ENCODE peak calls at places on chromosomes 12 and 14, in ten cellular contexts. One of them, this sample, is unnamed.

GRCh38 chr14:103626150-103626850 is 2.7 kb upstream of the KLC1 start:
- DNase-seq in mammary epithelial cell: no peak
- DNase-seq in H1: no peak
- DNase-seq in K562: no peak
- DNase-seq in keratinocyte: no peak
- DNase-seq in astrocyte: no peak
- DNase-seq in hepatocyte: no peak
- DNase-seq in GM23338: no peak
- DNase-seq in neural progenitor cell: no peak
- DNase-seq in MM.1S: peak; percentile 40
- DNase-seq in this sample: no peak

GRCh38 chr14:74459289-74459946 is 33.4 kb upstream of the SYNDIG1L start:
- DNase-seq in astrocyte: peak; percentile 23
- DNase-seq in neural progenitor cell: peak; percentile 71
- DNase-seq in H1: peak; percentile 84
- DNase-seq in hepatocyte: peak; percentile 47
- DNase-seq in mammary epithelial cell: peak; percentile 37
- DNase-seq in GM23338: peak; percentile 81
- DNase-seq in K562: peak; percentile 44
- DNase-seq in MM.1S: no peak
- DNase-seq in keratinocyte: no peak
- DNase-seq in this sample: peak; percentile 36

GRCh38 chr12:623172-623864 is 39.9 kb downstream of the NINJ2 start:
- DNase-seq in neural progenitor cell: no peak
- DNase-seq in keratinocyte: no peak
- DNase-seq in MM.1S: no peak
- DNase-seq in mammary epithelial cell: no peak
- DNase-seq in hepatocyte: no peak
- DNase-seq in H1: no peak
- DNase-seq in K562: no peak
- DNase-seq in GM23338: peak; percentile 46
- DNase-seq in astrocyte: no peak
- DNase-seq in this sample: no peak

GRCh38 chr14:105066285-105067071 is 1.2 kb upstream of the GPR132 start:
- DNase-seq in keratinocyte: no peak
- DNase-seq in H1: no peak
- DNase-seq in astrocyte: no peak
- DNase-seq in GM23338: no peak
- DNase-seq in neural progenitor cell: no peak
- DNase-seq in K562: no peak
- DNase-seq in MM.1S: no peak
- DNase-seq in mammary epithelial cell: no peak
- DNase-seq in hepatocyte: peak; percentile 4
- DNase-seq in this sample: no peak

GRCh38 chr12:87816186-87816585 is 213.0 kb downstream of the C12orf50 start:
- DNase-seq in neural progenitor cell: no peak
- DNase-seq in H1: no peak
- DNase-seq in MM.1S: no peak
- DNase-seq in GM23338: no peak
- DNase-seq in keratinocyte: no peak
- DNase-seq in mammary epithelial cell: no peak
- DNase-seq in astrocyte: peak; percentile 76
- DNase-seq in hepatocyte: no peak
- DNase-seq in K562: no peak
- DNase-seq in this sample: peak; percentile 43

GRCh38 chr12:53624453-53624852 is 1.7 kb downstream of the ATF7 start:
- DNase-seq in keratinocyte: no peak
- DNase-seq in astrocyte: no peak
- DNase-seq in MM.1S: no peak
- DNase-seq in neural progenitor cell: no peak
- DNase-seq in H1: no peak
- DNase-seq in GM23338: no peak
- DNase-seq in mammary epithelial cell: no peak
- DNase-seq in hepatocyte: peak; percentile 10
- DNase-seq in K562: no peak
- DNase-seq in this sample: no peak

GRCh38 chr12:111448831-111449790 is 43.4 kb downstream of the SH2B3 start:
- DNase-seq in neural progenitor cell: no peak
- DNase-seq in keratinocyte: no peak
- DNase-seq in hepatocyte: no peak
- DNase-seq in H1: peak; percentile 29
- DNase-seq in mammary epithelial cell: no peak
- DNase-seq in GM23338: no peak
- DNase-seq in MM.1S: no peak
- DNase-seq in K562: no peak
- DNase-seq in astrocyte: no peak
- DNase-seq in this sample: peak; percentile 25

GRCh38 chr14:95727084-95727700 is 13.3 kb upstream of the TCL1A start:
- DNase-seq in GM23338: no peak
- DNase-seq in keratinocyte: no peak
- DNase-seq in hepatocyte: no peak
- DNase-seq in H1: peak; percentile 6
- DNase-seq in neural progenitor cell: no peak
- DNase-seq in MM.1S: no peak
- DNase-seq in K562: no peak
- DNase-seq in mammary epithelial cell: no peak
- DNase-seq in astrocyte: no peak
- DNase-seq in this sample: no peak

GRCh38 chr12:62856454-62856853 is 78.5 kb downstream of the PPM1H start:
- DNase-seq in GM23338: no peak
- DNase-seq in keratinocyte: no peak
- DNase-seq in mammary epithelial cell: no peak
- DNase-seq in H1: no peak
- DNase-seq in hepatocyte: no peak
- DNase-seq in K562: no peak
- DNase-seq in MM.1S: no peak
- DNase-seq in neural progenitor cell: no peak
- DNase-seq in astrocyte: no peak
- DNase-seq in this sample: no peak

GRCh38 chr12:114975283-114975973 is 291.5 kb upstream of the TBX3 start:
- DNase-seq in MM.1S: no peak
- DNase-seq in keratinocyte: no peak
- DNase-seq in mammary epithelial cell: no peak
- DNase-seq in H1: no peak
- DNase-seq in GM23338: no peak
- DNase-seq in hepatocyte: no peak
- DNase-seq in neural progenitor cell: no peak
- DNase-seq in astrocyte: no peak
- DNase-seq in K562: no peak
- DNase-seq in this sample: no peak

GRCh38 chr12:131872154-131873046 is 22.0 kb upstream of the ULK1 start:
- DNase-seq in H1: no peak
- DNase-seq in hepatocyte: peak; percentile 62
- DNase-seq in MM.1S: no peak
- DNase-seq in mammary epithelial cell: peak; percentile 94
- DNase-seq in keratinocyte: peak; percentile 83
- DNase-seq in neural progenitor cell: no peak
- DNase-seq in astrocyte: peak; percentile 60
- DNase-seq in K562: no peak
- DNase-seq in GM23338: no peak
- DNase-seq in this sample: no peak

GRCh38 chr12:93287152-93287551 is 90.6 kb upstream of the NUDT4 start:
- DNase-seq in keratinocyte: no peak
- DNase-seq in astrocyte: peak; percentile 9
- DNase-seq in MM.1S: no peak
- DNase-seq in H1: no peak
- DNase-seq in neural progenitor cell: no peak
- DNase-seq in hepatocyte: no peak
- DNase-seq in K562: no peak
- DNase-seq in GM23338: no peak
- DNase-seq in mammary epithelial cell: no peak
- DNase-seq in this sample: no peak

GRCh38 chr12:24838531-24838950 is 110.4 kb downstream of the BCAT1 start:
- DNase-seq in GM23338: no peak
- DNase-seq in K562: no peak
- DNase-seq in hepatocyte: peak; percentile 50
- DNase-seq in MM.1S: peak; percentile 54
- DNase-seq in neural progenitor cell: no peak
- DNase-seq in keratinocyte: no peak
- DNase-seq in H1: no peak
- DNase-seq in mammary epithelial cell: peak; percentile 35
- DNase-seq in astrocyte: peak; percentile 79
- DNase-seq in this sample: no peak

GRCh38 chr14:55416866-55417265 is 5.2 kb upstream of the ATG14 start:
- DNase-seq in astrocyte: no peak
- DNase-seq in hepatocyte: peak; percentile 34
- DNase-seq in neural progenitor cell: peak; percentile 66
- DNase-seq in GM23338: peak; percentile 80
- DNase-seq in H1: peak; percentile 58
- DNase-seq in keratinocyte: no peak
- DNase-seq in K562: peak; percentile 28
- DNase-seq in MM.1S: peak; percentile 48
- DNase-seq in mammary epithelial cell: no peak
- DNase-seq in this sample: peak; percentile 71

GRCh38 chr12:21130998-21131397 is at the start of gene SLCO1B1:
- DNase-seq in GM23338: no peak
- DNase-seq in astrocyte: no peak
- DNase-seq in mammary epithelial cell: no peak
- DNase-seq in H1: no peak
- DNase-seq in keratinocyte: no peak
- DNase-seq in MM.1S: no peak
- DNase-seq in hepatocyte: no peak
- DNase-seq in K562: no peak
- DNase-seq in neural progenitor cell: no peak
- DNase-seq in this sample: no peak

GRCh38 chr14:35161231-35161630 is 38.9 kb downstream of the PRORP start:
- DNase-seq in K562: no peak
- DNase-seq in neural progenitor cell: no peak
- DNase-seq in mammary epithelial cell: peak; percentile 53
- DNase-seq in keratinocyte: no peak
- DNase-seq in MM.1S: peak; percentile 7
- DNase-seq in astrocyte: no peak
- DNase-seq in GM23338: no peak
- DNase-seq in H1: no peak
- DNase-seq in hepatocyte: peak; percentile 1
- DNase-seq in this sample: no peak

DNA sequence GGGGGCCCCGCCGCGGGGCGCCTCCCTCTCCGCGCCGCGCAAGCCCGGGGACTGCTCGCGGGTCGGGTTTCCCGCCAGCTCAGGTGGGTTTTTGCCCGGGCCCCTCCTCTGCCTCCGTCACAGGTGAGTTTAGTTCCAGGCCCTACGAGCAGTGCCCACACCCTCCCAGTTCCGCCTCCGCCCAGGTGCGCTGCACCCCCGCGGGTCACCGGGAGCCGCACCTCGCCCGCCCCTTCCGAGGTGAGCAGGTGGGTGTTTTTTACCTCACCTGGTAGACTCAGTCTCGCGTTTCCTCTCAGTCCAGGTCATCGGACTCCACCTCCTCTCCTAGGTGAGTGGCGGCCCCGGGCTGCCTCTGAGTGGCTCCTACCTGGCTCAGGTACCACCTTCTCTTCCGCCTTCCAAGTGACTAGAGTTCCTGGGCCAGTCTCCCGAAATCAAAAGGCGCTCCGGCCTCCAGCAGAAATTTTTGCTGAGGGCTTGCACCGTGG is at the start of gene TMEM30B:
- DNase-seq in astrocyte: no peak
- DNase-seq in hepatocyte: peak; percentile 89
- DNase-seq in K562: no peak
- DNase-seq in MM.1S: no peak
- DNase-seq in mammary epithelial cell: peak; percentile 87
- DNase-seq in keratinocyte: peak; percentile 69
- DNase-seq in GM23338: peak; percentile 96
- DNase-seq in H1: peak; percentile 82
- DNase-seq in neural progenitor cell: no peak
- DNase-seq in this sample: no peak
- TF ChIP-seq EZH2 in astrocyte: no peak
- TF ChIP-seq EZH2 in hepatocyte: no peak
- TF ChIP-seq EZH2 in K562: no peak
- TF ChIP-seq EZH2 in MM.1S: no peak
- TF ChIP-seq EZH2 in mammary epithelial cell: no peak
- TF ChIP-seq EZH2 in keratinocyte: no peak
- TF ChIP-seq EZH2 in GM23338: no peak
- TF ChIP-seq EZH2 in H1: no peak
- TF ChIP-seq EZH2 in neural progenitor cell: no peak
- TF ChIP-seq EZH2 in this sample: no peak

DNA sequence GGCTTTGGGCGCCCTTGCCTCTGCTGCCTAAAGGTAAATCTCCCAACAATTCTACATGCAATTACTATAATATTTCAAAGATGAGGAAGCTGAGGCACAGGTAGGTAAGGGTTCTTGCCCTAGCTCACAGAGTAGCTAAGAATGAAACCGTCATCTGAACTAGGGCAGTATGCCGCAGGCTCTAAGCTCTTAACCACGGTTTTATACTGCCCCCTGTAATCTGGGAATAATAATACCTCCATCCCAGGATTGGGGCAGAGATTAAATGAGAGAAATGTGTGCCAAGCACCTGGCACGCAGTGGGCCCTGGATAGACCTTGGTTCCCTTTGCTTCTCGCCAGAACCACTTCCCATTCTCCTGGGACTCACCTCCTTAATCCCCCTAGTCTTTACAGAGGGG is 1.5 kb upstream of the HRK start:
- DNase-seq in keratinocyte: no peak
- DNase-seq in K562: no peak
- DNase-seq in mammary epithelial cell: no peak
- DNase-seq in hepatocyte: no peak
- DNase-seq in neural progenitor cell: peak; percentile 49
- DNase-seq in H1: no peak
- DNase-seq in MM.1S: no peak
- DNase-seq in astrocyte: no peak
- DNase-seq in GM23338: peak; percentile 71
- DNase-seq in this sample: peak; percentile 59
- TF ChIP-seq CTCF in keratinocyte: peak; percentile 25
- TF ChIP-seq CTCF in K562: peak; percentile 45
- TF ChIP-seq CTCF in mammary epithelial cell: no peak
- TF ChIP-seq CTCF in hepatocyte: no peak
- TF ChIP-seq CTCF in neural progenitor cell: peak; percentile 43
- TF ChIP-seq CTCF in H1: peak; percentile 52
- TF ChIP-seq CTCF in MM.1S: no peak
- TF ChIP-seq CTCF in astrocyte: peak; percentile 33
- TF ChIP-seq CTCF in GM23338: peak; percentile 50
- TF ChIP-seq CTCF in this sample: peak; percentile 35

GRCh38 chr14:99806841-99807240 is 13.6 kb downstream of the EML1 start:
- DNase-seq in astrocyte: no peak
- DNase-seq in mammary epithelial cell: no peak
- DNase-seq in GM23338: no peak
- DNase-seq in neural progenitor cell: no peak
- DNase-seq in keratinocyte: no peak
- DNase-seq in MM.1S: no peak
- DNase-seq in hepatocyte: no peak
- DNase-seq in K562: no peak
- DNase-seq in H1: no peak
- DNase-seq in this sample: no peak
- H3K4me1 ChIP-seq in astrocyte: peaks cover 16% of the 10 kb centered on the region
- H3K4me1 ChIP-seq in mammary epithelial cell: no peaks in the 10 kb centered on the region
- H3K4me1 ChIP-seq in GM23338: no peaks in the 10 kb centered on the region
- H3K4me1 ChIP-seq in neural progenitor cell: peaks cover 36% of the 10 kb centered on the region
- H3K4me1 ChIP-seq in keratinocyte: no peaks in the 10 kb centered on the region
- H3K4me1 ChIP-seq in MM.1S: no peaks in the 10 kb centered on the region
- H3K4me1 ChIP-seq in hepatocyte: peaks cover 21% of the 10 kb centered on the region
- H3K4me1 ChIP-seq in K562: no peaks in the 10 kb centered on the region
- H3K4me1 ChIP-seq in H1: no peaks in the 10 kb centered on the region
- H3K4me1 ChIP-seq in this sample: peaks cover 25% of the 10 kb centered on the region

DNA sequence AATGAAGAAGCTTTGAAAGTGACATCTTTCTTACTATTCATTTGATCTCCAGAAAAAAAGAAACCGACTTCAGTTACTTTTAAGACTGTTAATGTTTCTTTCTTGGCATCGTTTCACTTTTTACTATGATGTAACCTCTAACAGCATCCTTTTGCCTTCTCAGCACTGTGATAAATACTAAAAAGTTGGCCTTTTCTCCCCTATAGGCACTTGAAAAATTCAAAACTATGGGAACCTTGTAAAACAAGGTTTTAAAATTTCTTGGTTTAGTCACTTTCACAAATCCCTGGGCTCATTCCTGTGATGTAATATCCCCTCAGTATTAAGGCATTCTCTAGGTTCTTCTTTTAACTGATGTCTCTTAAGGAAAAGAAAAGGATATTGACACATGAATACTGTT is 281.8 kb downstream of the EGLN3 start:
- DNase-seq in MM.1S: no peak
- DNase-seq in neural progenitor cell: no peak
- DNase-seq in K562: no peak
- DNase-seq in mammary epithelial cell: no peak
- DNase-seq in hepatocyte: no peak
- DNase-seq in H1: no peak
- DNase-seq in keratinocyte: no peak
- DNase-seq in astrocyte: no peak
- DNase-seq in GM23338: no peak
- DNase-seq in this sample: no peak
- TF ChIP-seq EZH2 in MM.1S: no peak
- TF ChIP-seq EZH2 in neural progenitor cell: no peak
- TF ChIP-seq EZH2 in K562: no peak
- TF ChIP-seq EZH2 in mammary epithelial cell: no peak
- TF ChIP-seq EZH2 in hepatocyte: no peak
- TF ChIP-seq EZH2 in H1: no peak
- TF ChIP-seq EZH2 in keratinocyte: no peak
- TF ChIP-seq EZH2 in astrocyte: no peak
- TF ChIP-seq EZH2 in GM23338: no peak
- TF ChIP-seq EZH2 in this sample: no peak